ENCODE peak calls at places on chromosomes 12 and 14, in ten cellular contexts. D is mesothelial cell of epicardium, H is GM18507, M is erythroblast, Y is EL, A is MCF 10A, B is progenitor cell of endocrine pancreas, W is stomach, U is prostate gland, Z is nucleus accumbens. P is an unnamed sample.

GRCh38 chr12:52829986-52830385 is 4.1 kb downstream of the KRT79 start:
- DNase-seq in U (no peak), W (no peak), Y (no peak), H (no peak), D (no peak), Z (no peak), M (no peak), B (no peak), A (no peak), P (no peak)

GRCh38 chr12:48811454-48812090 is 6.7 kb upstream of the CACNB3 start:
- DNase-seq in Y (no peak), Z (no peak), D (no peak), U (no peak), W (no peak), M (no peak), A (no peak), B (no peak), H (no peak), P (no peak)

GRCh38 chr12:57104292-57104910 is 6.8 kb downstream of the STAT6 start:
- DNase-seq in U (no peak), Z (no peak), B (no peak), D (no peak), H (no peak), W (peak; percentile 22), M (no peak), Y (no peak), A (no peak), P (no peak)

GRCh38 chr12:25585021-25585523 is 32.0 kb upstream of the LMNTD1 start:
- DNase-seq in W (no peak), H (no peak), D (no peak), Z (peak; percentile 2), A (peak; percentile 95), U (peak; percentile 79), M (no peak), B (no peak), Y (no peak), P (no peak)

GRCh38 chr14:97638864-97639263 is 841.7 kb downstream of the VRK1 start:
- DNase-seq in W (no peak), D (no peak), A (peak; percentile 39), H (no peak), M (no peak), Z (no peak), U (no peak), B (no peak), Y (no peak), P (no peak)

GRCh38 chr12:65414526-65414925 is 136.0 kb downstream of the MSRB3 start:
- DNase-seq in Y (no peak), Z (no peak), M (no peak), W (no peak), A (peak; percentile 28), B (no peak), U (no peak), D (no peak), H (no peak), P (no peak)

GRCh38 chr12:126768517-126768916 is 1498.5 kb upstream of the TMEM132C start:
- DNase-seq in U (no peak), W (no peak), A (no peak), Z (no peak), H (no peak), M (no peak), D (no peak), Y (no peak), B (no peak), P (no peak)

GRCh38 chr12:93127582-93128331 is 198.7 kb upstream of the EEA1 start:
- DNase-seq in A (peak; percentile 96), D (no peak), M (no peak), H (no peak), B (no peak), W (peak; percentile 32), Y (peak; percentile 76), U (peak; percentile 85), Z (no peak), P (peak; percentile 92)

GRCh38 chr14:40682131-40682913 is 924.4 kb upstream of the LRFN5 start:
- DNase-seq in A (no peak), U (no peak), B (no peak), H (no peak), Z (no peak), Y (no peak), W (no peak), M (no peak), D (no peak), P (no peak)

GRCh38 chr12:91928501-91928900 is 217.1 kb downstream of the BTG1 start:
- DNase-seq in D (no peak), W (no peak), A (no peak), Y (no peak), M (no peak), B (no peak), U (no peak), H (no peak), Z (no peak), P (no peak)

GRCh38 chr14:30020687-30021086 is 93.0 kb upstream of the PRKD1 start:
- DNase-seq in A (no peak), Z (no peak), M (no peak), H (no peak), W (no peak), B (no peak), U (no peak), D (no peak), Y (no peak), P (no peak)

GRCh38 chr12:66709893-66710292 is 31.0 kb upstream of the GRIP1 start:
- DNase-seq in H (no peak), B (no peak), U (no peak), W (no peak), D (no peak), Y (no peak), A (no peak), M (no peak), Z (no peak), P (no peak)

GRCh38 chr14:76647699-76648298 is 113.5 kb upstream of the VASH1 start:
- DNase-seq in B (peak; percentile 12), A (peak; percentile 75), W (no peak), M (peak; percentile 40), H (peak; percentile 39), Y (peak; percentile 45), Z (no peak), D (no peak), U (peak; percentile 23), P (peak; percentile 7)

GRCh38 chr14:22337938-22338337 is 251.1 kb downstream of the DAD1 start:
- DNase-seq in W (no peak), Z (no peak), M (no peak), U (no peak), Y (no peak), H (no peak), B (no peak), A (no peak), D (no peak), P (no peak)

P was measured in NCI-H774.